ENCODE peak calls at places on chromosomes 16 and 17, in six cellular contexts. V, L, R, J, B and Y are unnamed samples.
A peak's percentile ranks its signal among the peaks of the same experiment; 100 is the strongest.

GRCh38 chr17:1227917-1228751 is 42.1 kb upstream of the BHLHA9 start:
- DNase-seq in R (no peak), J (no peak), B (peak; percentile 58), V (no peak), L (no peak), Y (no peak)

GRCh38 chr17:56786989-56787482 is 46.7 kb downstream of the C17orf67 start:
- DNase-seq in B (no peak), L (peak; percentile 90), J (no peak), R (peak; percentile 98), V (no peak), Y (peak; percentile 98)

GRCh38 chr17:76515291-76515949 is 14.2 kb upstream of the RHBDF2 start:
- DNase-seq in B (no peak), R (peak; percentile 97), L (peak; percentile 64), J (no peak), V (no peak), Y (peak; percentile 74)

GRCh38 chr17:44112284-44113280 is 10.9 kb downstream of the HDAC5 start:
- DNase-seq in J (no peak), B (no peak), L (no peak), R (no peak), V (no peak), Y (no peak)

GRCh38 chr17:73293480-73293911 is 18.3 kb downstream of the CDC42EP4 start:
- DNase-seq in V (no peak), B (no peak), R (peak; percentile 91), L (peak; percentile 99), J (no peak), Y (peak; percentile 91)

GRCh38 chr17:79568661-79569060 is 42.2 kb downstream of the RBFOX3 start:
- DNase-seq in J (no peak), V (no peak), R (no peak), L (no peak), B (no peak), Y (no peak)

GRCh38 chr17:63450551-63450950 is 4.4 kb upstream of the CYB561 start:
- DNase-seq in L (no peak), B (no peak), J (no peak), V (no peak), R (peak; percentile 34), Y (no peak)

GRCh38 chr16:82653550-82654511 is 27.1 kb downstream of the CDH13 start:
- DNase-seq in J (no peak), R (peak; percentile 95), B (no peak), V (no peak), L (peak; percentile 39), Y (peak; percentile 97)

GRCh38 chr17:4516740-4517139 is 18.1 kb downstream of the SPNS2 start:
- DNase-seq in R (peak; percentile 87), B (no peak), J (no peak), V (no peak), L (no peak), Y (no peak)

GRCh38 chr17:30576326-30576861 is 99.2 kb downstream of the GOSR1 start:
- DNase-seq in L (no peak), B (peak; percentile 31), R (no peak), V (no peak), J (no peak), Y (no peak)

GRCh38 chr16:89095401-89095974 is 1.8 kb downstream of the ACSF3 start:
- DNase-seq in L (no peak), J (no peak), V (peak; percentile 36), B (no peak), R (no peak), Y (no peak)

GRCh38 chr17:77867308-77867781 is 91.2 kb upstream of the TNRC6C start:
- DNase-seq in V (no peak), R (no peak), L (no peak), J (no peak), B (no peak), Y (no peak)

GRCh38 chr16:55908641-55909040 is 33.5 kb upstream of the CES5A start:
- DNase-seq in J (no peak), V (no peak), L (no peak), R (no peak), B (no peak), Y (no peak)

GRCh38 chr16:85360323-85361277 is 248.3 kb upstream of the CIBAR2 start:
- DNase-seq in R (no peak), B (no peak), L (peak; percentile 22), J (no peak), V (no peak), Y (peak; percentile 50)

GRCh38 chr17:45227631-45228120 is 6.0 kb downstream of the FMNL1 start:
- DNase-seq in B (no peak), L (no peak), V (no peak), J (no peak), R (no peak), Y (no peak)

GRCh38 chr17:42578282-42578869 is 847 bp upstream of the PSMC3IP start:
- DNase-seq in V (peak; percentile 72), R (peak; percentile 70), J (peak; percentile 79), L (peak; percentile 83), B (peak; percentile 95), Y (peak; percentile 84)

GRCh38 chr16:1890024-1890700 is 18.2 kb upstream of the MEIOB start:
- DNase-seq in R (no peak), J (no peak), L (no peak), B (no peak), V (no peak), Y (no peak)

GRCh38 chr17:17067277-17067676 is 25.0 kb downstream of the MPRIP start:
- DNase-seq in L (peak; percentile 74), R (peak; percentile 55), B (peak; percentile 22), J (no peak), V (no peak), Y (no peak)

GRCh38 chr17:7912927-7913524 is 3.1 kb downstream of the RNF227 start:
- DNase-seq in V (no peak), R (peak; percentile 80), J (peak; percentile 57), L (peak; percentile 88), B (peak; percentile 53), Y (peak; percentile 81)

GRCh38 chr16:59574296-59574695 is 840.2 kb upstream of the GOT2 start:
- DNase-seq in R (no peak), L (no peak), V (no peak), J (no peak), B (no peak), Y (no peak)

DNA sequence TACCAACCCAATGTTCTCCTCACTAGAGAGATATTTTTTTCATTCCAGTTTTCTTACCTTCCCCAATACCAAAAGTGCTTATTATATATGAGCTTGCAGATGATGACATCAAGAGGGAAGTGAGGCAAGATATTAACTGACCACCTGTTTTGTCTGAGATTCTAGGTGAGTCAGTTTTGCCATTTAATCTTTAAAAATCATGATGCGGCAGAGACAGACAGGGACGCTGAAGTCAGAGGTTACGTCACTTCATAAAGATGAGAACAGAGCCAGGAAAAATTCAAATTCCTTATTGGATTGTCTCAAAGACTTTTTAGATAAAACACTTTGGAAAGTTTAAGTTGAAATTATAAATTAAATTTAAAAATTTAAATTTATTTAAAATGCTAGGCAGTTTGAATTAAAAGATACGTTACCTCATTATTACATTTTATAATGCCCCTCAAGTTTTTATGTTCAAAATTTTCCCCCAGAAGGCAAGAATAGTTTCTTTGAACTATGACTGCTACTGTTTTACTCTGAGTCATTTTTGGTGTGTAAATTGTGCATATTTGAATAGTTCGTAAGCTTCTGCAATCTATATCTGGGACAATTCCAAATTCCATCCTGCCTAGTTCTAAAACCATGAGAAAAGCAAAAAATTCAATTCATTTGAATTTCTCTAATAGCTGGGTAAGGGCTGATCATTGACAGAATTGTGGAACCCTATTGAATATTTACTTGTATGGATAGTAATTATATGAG is 839.6 kb upstream of the GOT2 start:
- DNase-seq in J (no peak), L (no peak), B (no peak), V (no peak), R (peak; percentile 95), Y (peak; percentile 70)
- H3K9me3 ChIP-seq in J (no peaks in the 10 kb centered on the region), L (no peaks in the 10 kb centered on the region), B (no peaks in the 10 kb centered on the region), V (no peaks in the 10 kb centered on the region), R (no peaks in the 10 kb centered on the region), Y (no peaks in the 10 kb centered on the region)

GRCh38 chr17:27352481-27353460 is 58.9 kb downstream of the WSB1 start:
- DNase-seq in L (peak; percentile 40), R (peak; percentile 24), B (no peak), V (no peak), J (no peak), Y (no peak)
- H4K8ac ChIP-seq in L (peak overlapping the region; percentile 72), R (peak overlapping the region; percentile 93), B (no peak overlapping the region), V (peak overlapping the region; percentile 89), J (no peak overlapping the region), Y (no peak overlapping the region)

DNA sequence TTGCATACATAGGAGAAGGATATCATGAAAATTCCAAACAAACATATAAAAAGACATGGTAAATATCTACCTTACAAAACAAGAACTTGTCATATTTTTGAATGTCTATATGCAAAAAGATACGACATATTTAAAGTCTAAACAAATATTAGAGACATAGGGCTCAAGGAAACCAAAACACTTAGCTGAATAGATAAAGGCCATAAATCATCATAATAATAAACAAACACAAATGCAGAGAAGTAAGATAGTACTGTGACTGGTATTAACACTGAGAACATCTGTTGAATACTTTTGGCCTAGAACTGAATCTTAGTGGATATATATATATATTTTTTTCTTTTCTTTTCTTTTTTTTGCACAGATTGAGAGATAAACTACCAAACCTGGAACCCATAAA is 435.8 kb downstream of the KCNJ18 start:
- DNase-seq in J (no peak), V (no peak), R (no peak), L (no peak), B (no peak), Y (no peak)
- H3K9me3 ChIP-seq in J (no peaks in the 10 kb centered on the region), V (peaks cover 21% of the 10 kb centered on the region), R (peaks cover 2% of the 10 kb centered on the region), L (no peaks in the 10 kb centered on the region), B (peaks cover 32% of the 10 kb centered on the region), Y (no peaks in the 10 kb centered on the region)

GRCh38 chr17:31902693-31903092 is 1.2 kb upstream of the UTP6 start:
- DNase-seq in J (no peak), V (no peak), L (no peak), B (no peak), R (no peak), Y (no peak)
- H4K8ac ChIP-seq in J (no peak overlapping the region), V (no peak overlapping the region), L (no peak overlapping the region), B (no peak overlapping the region), R (peak overlapping the region; percentile 66), Y (no peak overlapping the region)

GRCh38 chr16:20042848-20043247 is 30.8 kb downstream of the GPR139 start:
- DNase-seq in B (no peak), L (peak; percentile 7), J (no peak), V (no peak), R (no peak), Y (no peak)

GRCh38 chr16:20041924-20042596 is 31.6 kb downstream of the GPR139 start:
- DNase-seq in L (no peak), B (no peak), V (no peak), J (no peak), R (no peak), Y (no peak)

DNA sequence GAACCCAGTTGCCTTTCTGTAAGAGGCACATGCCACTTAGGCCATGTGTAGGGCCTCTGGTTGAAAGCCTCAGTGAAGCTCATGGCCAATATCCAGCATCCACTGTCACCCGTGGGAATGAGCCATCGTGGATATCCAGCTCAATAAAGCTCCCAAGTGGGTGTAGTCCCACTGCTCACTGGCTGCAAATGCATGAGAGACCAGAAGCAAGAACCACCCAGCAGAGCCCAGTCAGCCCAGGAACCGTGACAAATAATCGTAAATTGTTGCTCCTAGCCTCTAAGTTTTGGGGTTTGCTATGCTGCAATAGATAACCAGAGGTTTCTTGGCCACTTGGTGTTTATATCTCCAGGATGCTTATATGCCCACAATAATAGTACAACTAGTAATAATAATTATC is 33.7 kb downstream of the GPR139 start:
- DNase-seq in B (no peak), L (no peak), V (no peak), R (no peak), J (no peak), Y (no peak)
- H3K9me3 ChIP-seq in B (no peaks in the 10 kb centered on the region), L (no peaks in the 10 kb centered on the region), V (no peaks in the 10 kb centered on the region), R (peaks cover 3% of the 10 kb centered on the region), J (no peaks in the 10 kb centered on the region), Y (no peaks in the 10 kb centered on the region)